ENCODE peak calls at places on chromosomes 11 and 22, in four cellular contexts. E is K562, P is HepG2, J is A549. T is an unnamed sample.

GRCh38 chr11:102006835-102007566 is 40.2 kb upstream of the CFAP300 start:
- DNase-seq in P (peak; percentile 71), J (no peak), E (no peak), T (no peak)

GRCh38 chr11:122137081-122137793 is 21.2 kb upstream of the BLID start:
- DNase-seq in J (no peak), E (no peak), P (no peak), T (no peak)

GRCh38 chr22:31289335-31289734 is 3.0 kb downstream of the PIK3IP1 start:
- DNase-seq in J (no peak), P (no peak), E (no peak), T (no peak)

GRCh38 chr22:45996241-45997076 is 19.5 kb upstream of the WNT7B start:
- DNase-seq in P (no peak), J (no peak), E (no peak), T (peak; percentile 89)

GRCh38 chr11:30960387-30960992 is 374.3 kb upstream of the MPPED2 start:
- DNase-seq in P (peak; percentile 44), J (peak; percentile 14), E (no peak), T (peak; percentile 44)

GRCh38 chr11:36292311-36292722 is 3.1 kb upstream of the COMMD9 start:
- DNase-seq in E (peak; percentile 42), J (peak; percentile 44), P (no peak), T (peak; percentile 70)

GRCh38 chr22:25154686-25154999 is 45.0 kb upstream of the CRYBB3 start:
- DNase-seq in P (no peak), J (no peak), E (no peak), T (no peak)

GRCh38 chr11:16133867-16134266 is 222.5 kb downstream of the SOX6 start:
- DNase-seq in E (no peak), P (no peak), J (no peak), T (no peak)

GRCh38 chr22:49699928-49700498 is 127.7 kb downstream of the BRD1 start:
- DNase-seq in J (no peak), E (no peak), P (no peak), T (no peak)

GRCh38 chr11:9150501-9150900 is 59.1 kb upstream of the SCUBE2 start:
- DNase-seq in P (no peak), E (no peak), J (no peak), T (no peak)

GRCh38 chr11:93572621-93573020 is 29.4 kb upstream of the SMCO4 start:
- DNase-seq in J (no peak), P (no peak), E (no peak), T (no peak)

GRCh38 chr11:115290479-115291390 is 213.5 kb downstream of the CADM1 start:
- DNase-seq in E (no peak), J (no peak), P (no peak), T (no peak)

GRCh38 chr11:107719557-107720304 is 7.9 kb upstream of the SLN start:
- DNase-seq in J (no peak), E (no peak), P (no peak), T (no peak)

GRCh38 chr22:48332438-48333322 is 1495.0 kb downstream of the BRD1 start:
- DNase-seq in P (no peak), J (no peak), E (no peak), T (peak; percentile 7)

GRCh38 chr11:77661670-77662069 is 24.1 kb upstream of the CLNS1A start:
- DNase-seq in J (no peak), E (no peak), P (no peak), T (no peak)

GRCh38 chr11:62831520-62832345 is at the start of gene STX5:
- DNase-seq in E (peak; percentile 94), P (peak; percentile 97), J (peak; percentile 99), T (peak; percentile 99)

GRCh38 chr11:126331286-126331685 is 24.2 kb upstream of the ST3GAL4 start:
- DNase-seq in E (no peak), J (no peak), P (no peak), T (no peak)

GRCh38 chr11:10931761-10932700 is 74.2 kb upstream of the ZBED5 start:
- DNase-seq in J (no peak), P (no peak), E (no peak), T (peak; percentile 33)

GRCh38 chr11:46894506-46894905 is 23.8 kb downstream of the LRP4 start:
- DNase-seq in J (no peak), P (no peak), E (no peak), T (no peak)

GRCh38 chr11:44911031-44911814 is 39.5 kb downstream of the TP53I11 start:
- DNase-seq in J (peak; percentile 88), P (peak; percentile 61), E (peak; percentile 77), T (peak; percentile 86)

GRCh38 chr11:44914105-44914504 is 36.6 kb downstream of the TP53I11 start:
- DNase-seq in J (no peak), P (no peak), E (no peak), T (no peak)

GRCh38 chr11:44910591-44910990 is 40.1 kb downstream of the TP53I11 start:
- DNase-seq in E (no peak), J (no peak), P (no peak), T (no peak)

GRCh38 chr11:44913502-44913901 is 37.2 kb downstream of the TP53I11 start:
- DNase-seq in E (no peak), P (no peak), J (no peak), T (no peak)

GRCh38 chr11:44912270-44912987 is 38.3 kb downstream of the TP53I11 start:
- DNase-seq in P (no peak), J (no peak), E (peak; percentile 47), T (no peak)
- TF ChIP-seq MAX in P (no peak), J (no peak), E (no peak), T (no peak)

DNA sequence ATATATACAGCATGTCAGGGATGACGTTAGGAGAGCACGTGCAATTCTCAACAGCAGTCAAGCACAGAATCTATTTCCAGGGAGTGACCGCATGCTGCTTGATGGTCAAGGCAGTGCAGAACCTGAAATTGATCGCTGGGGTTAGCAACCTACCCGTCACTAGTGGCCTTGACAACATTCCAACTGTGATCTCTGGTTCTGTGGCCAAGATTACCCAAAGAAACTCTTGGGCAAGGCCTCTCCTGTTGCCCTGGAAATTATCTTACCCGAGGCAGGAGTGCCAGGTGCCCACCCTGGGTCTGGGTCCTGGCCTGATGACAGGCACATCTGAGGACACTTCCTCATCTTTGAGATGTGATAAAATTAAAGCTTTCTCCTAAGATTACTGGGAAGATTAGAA is 2.2 kb downstream of the TM7SF2 start:
- DNase-seq in J (no peak), P (no peak), E (no peak), T (peak; percentile 7)
- TF ChIP-seq MYC in J (no peak), P (no peak), E (no peak), T (no peak)

GRCh38 chr22:29327089-29327764 is 11.7 kb upstream of the RASL10A start:
- DNase-seq in E (no peak), P (no peak), J (no peak), T (no peak)

GRCh38 chr22:29329581-29329980 is 14.1 kb upstream of the RASL10A start:
- DNase-seq in J (no peak), E (no peak), P (no peak), T (no peak)

GRCh38 chr22:29328566-29329500 is 13.3 kb upstream of the RASL10A start:
- DNase-seq in J (no peak), E (no peak), P (no peak), T (no peak)

GRCh38 chr22:29326481-29326880 is 11.0 kb upstream of the RASL10A start:
- DNase-seq in J (no peak), P (no peak), E (no peak), T (no peak)

DNA sequence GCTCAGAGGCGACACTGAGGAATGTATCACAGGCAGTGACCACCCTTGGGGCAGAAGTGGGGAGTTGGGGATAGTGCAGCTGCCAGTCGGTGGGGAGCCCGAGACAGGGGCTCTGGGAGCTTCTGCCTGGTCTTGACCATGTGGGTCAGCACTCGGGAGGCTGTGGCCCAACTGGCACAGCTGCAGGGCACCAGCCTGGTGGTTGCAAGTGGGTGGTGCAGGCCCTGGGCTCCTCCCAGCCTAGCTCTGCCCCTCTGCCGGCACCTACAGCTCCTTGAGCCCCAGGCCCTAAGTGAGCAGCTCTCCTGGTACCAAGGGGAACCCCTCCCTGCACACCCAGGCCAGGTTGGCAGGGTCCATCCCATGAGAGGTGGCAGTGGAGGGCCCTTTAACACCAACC is 12.6 kb upstream of the RASL10A start:
- DNase-seq in J (no peak), E (no peak), P (no peak), T (no peak)
- TF ChIP-seq MAX in J (no peak), E (no peak), P (no peak), T (no peak)

GRCh38 chr11:63845305-63845704 is 6.4 kb downstream of the MARK2 start:
- DNase-seq in E (no peak), P (peak; percentile 39), J (no peak), T (no peak)
- TF ChIP-seq MYC in E (no peak), P (no peak), J (no peak), T (no peak)

DNA sequence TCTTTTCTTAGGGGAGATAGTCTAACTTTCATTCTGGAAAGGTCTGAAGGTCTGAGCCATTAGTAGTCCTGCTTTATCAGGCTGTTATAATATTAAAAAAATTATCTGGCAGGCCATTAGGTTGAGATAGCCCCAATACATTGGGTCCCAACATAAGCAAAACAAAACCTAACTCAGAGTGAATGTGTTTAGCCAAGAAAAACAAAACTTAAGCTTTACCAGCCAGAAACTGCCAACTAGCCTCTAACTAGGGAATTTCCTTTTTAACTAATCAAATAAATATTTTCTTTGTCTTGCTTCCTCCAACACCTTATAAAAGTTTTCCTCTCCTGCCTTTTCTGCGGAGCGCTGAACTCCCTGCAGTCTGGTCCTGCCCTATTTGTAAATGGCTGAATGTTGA is 1137.7 kb upstream of the CNTN5 start:
- DNase-seq in P (no peak), E (no peak), J (no peak), T (no peak)
- TF ChIP-seq MAX in P (no peak), E (no peak), J (no peak), T (no peak)

DNA sequence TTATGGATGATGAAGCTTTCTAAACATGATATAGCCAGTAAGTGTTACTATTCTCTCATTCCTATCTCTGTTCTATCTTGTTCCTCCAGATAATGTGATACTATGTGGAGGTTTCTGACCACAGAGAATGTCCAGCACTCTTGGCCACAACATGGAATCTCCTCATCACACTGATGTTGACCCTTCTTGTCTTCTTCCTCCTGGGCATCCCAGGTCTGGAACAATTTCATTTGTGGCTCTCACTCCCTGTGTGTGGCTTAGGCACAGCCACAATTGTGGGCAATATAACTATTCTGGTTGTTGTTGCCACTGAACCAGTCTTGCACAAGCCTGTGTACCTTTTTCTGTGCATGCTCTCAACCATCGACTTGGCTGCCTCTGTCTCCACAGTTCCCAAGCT is 9.9 kb upstream of the OR56B1 start:
- DNase-seq in P (no peak), J (no peak), E (no peak), T (no peak)
- TF ChIP-seq MYC in P (no peak), J (no peak), E (no peak), T (no peak)

GRCh38 chr11:66546368-66546965 is at the start of gene ACTN3:
- DNase-seq in J (no peak), P (peak; percentile 17), E (peak; percentile 56), T (no peak)
- TF ChIP-seq MAX in J (no peak), P (no peak), E (no peak), T (no peak)

GRCh38 chr11:117070016-117070415 is 28.2 kb downstream of the SIK3 start:
- DNase-seq in E (no peak), J (no peak), P (no peak), T (no peak)
- TF ChIP-seq MYC in E (no peak), J (no peak), P (no peak), T (no peak)

T was measured in NB4.